ENCODE peak calls at places on chromosome 6, in six cellular contexts. G is NB4, F is H9, X is lower lobe of right lung, D is cardiac muscle cell, J is epithelial cell of esophagus. Z is an unnamed sample.

GRCh38 chr6:166194885-166195860 is 27.5 kb upstream of the TBXT start:
- DNase-seq in G (peak; percentile 39), F (no peak), X (no peak), D (peak; percentile 31), J (no peak), Z (no peak)

GRCh38 chr6:13712485-13712990 is 903 bp upstream of the RANBP9 start:
- DNase-seq in G (peak; percentile 76), F (no peak), X (no peak), D (no peak), J (no peak), Z (no peak)

GRCh38 chr6:130035211-130035610 is 16.8 kb downstream of the L3MBTL3 start:
- DNase-seq in G (no peak), F (no peak), X (no peak), D (no peak), J (no peak), Z (no peak)

GRCh38 chr6:129113637-129114036 is 230.7 kb downstream of the LAMA2 start:
- DNase-seq in G (no peak), F (no peak), X (no peak), D (no peak), J (no peak), Z (no peak)

GRCh38 chr6:169723991-169724553 is at the start of gene PHF10:
- DNase-seq in G (peak; percentile 66), F (no peak), X (peak; percentile 58), D (peak; percentile 78), J (peak; percentile 37), Z (no peak)

GRCh38 chr6:13397359-13398080 is 69.2 kb upstream of the TBC1D7 start:
- DNase-seq in G (peak; percentile 61), F (no peak), X (peak; percentile 56), D (no peak), J (no peak), Z (no peak)

GRCh38 chr6:52049252-52050050 is 38.0 kb downstream of the PKHD1 start:
- DNase-seq in G (peak; percentile 57), F (no peak), X (no peak), D (peak; percentile 55), J (peak; percentile 48), Z (no peak)

GRCh38 chr6:42889815-42890214 is 10.4 kb downstream of the RPL7L1 start:
- DNase-seq in G (no peak), F (no peak), X (no peak), D (no peak), J (peak; percentile 15), Z (no peak)

GRCh38 chr6:35764238-35764896 is 12.0 kb upstream of the CLPSL2 start:
- DNase-seq in G (no peak), F (peak; percentile 99), X (no peak), D (peak; percentile 36), J (peak; percentile 56), Z (no peak)

GRCh38 chr6:48535569-48535968 is 424.6 kb upstream of the PTCHD4 start:
- DNase-seq in G (peak; percentile 73), F (no peak), X (no peak), D (no peak), J (peak; percentile 63), Z (no peak)

GRCh38 chr6:169777896-169778295 is 26.5 kb downstream of the ERMARD start:
- DNase-seq in G (no peak), F (no peak), X (no peak), D (no peak), J (no peak), Z (peak; percentile 76)

GRCh38 chr6:82877213-82878195 is 188.1 kb downstream of the UBE3D start:
- DNase-seq in G (no peak), F (no peak), X (no peak), D (no peak), J (no peak), Z (no peak)

GRCh38 chr6:166244353-166245045 is 63.7 kb downstream of the PRR18 start:
- DNase-seq in G (peak; percentile 40), F (no peak), X (no peak), D (no peak), J (no peak), Z (no peak)

GRCh38 chr6:33061987-33062386 is 11.5 kb downstream of the HLA-DPA1 start:
- DNase-seq in G (peak; percentile 72), F (no peak), X (no peak), D (no peak), J (no peak), Z (no peak)

GRCh38 chr6:41705996-41706835 is 29.2 kb downstream of the TFEB start:
- DNase-seq in G (peak; percentile 93), F (peak; percentile 81), X (peak; percentile 86), D (peak; percentile 90), J (peak; percentile 73), Z (no peak)

GRCh38 chr6:56690519-56691200 is 48.0 kb upstream of the DST start:
- DNase-seq in G (peak; percentile 17), F (no peak), X (no peak), D (no peak), J (peak; percentile 64), Z (no peak)

GRCh38 chr6:69105288-69105687 is 470.2 kb downstream of the ADGRB3 start:
- DNase-seq in G (no peak), F (peak; percentile 36), X (no peak), D (peak; percentile 2), J (no peak), Z (no peak)

DNA sequence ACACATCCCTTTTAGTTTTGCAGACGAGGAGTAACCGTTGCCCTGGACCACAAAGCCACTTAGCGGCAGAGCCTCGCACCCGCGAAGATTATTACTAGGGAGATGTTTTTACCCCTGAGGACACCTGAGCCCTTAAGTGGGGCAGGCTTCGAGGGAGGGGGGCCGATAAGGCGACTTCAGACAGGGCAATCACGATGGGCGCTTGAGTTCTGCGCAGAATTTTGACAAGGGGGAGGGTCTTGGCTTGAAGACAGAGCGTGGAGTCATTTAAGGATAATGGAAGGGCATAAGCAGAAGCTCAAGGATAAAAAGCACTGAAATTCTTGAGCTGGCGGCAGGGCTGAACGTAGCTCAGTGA is 629 bp upstream of the TTK start:
- DNase-seq in G (peak; percentile 74), F (peak; percentile 33), X (peak; percentile 48), D (no peak), J (peak; percentile 9), Z (no peak)
- TF ChIP-seq CTCF in G (no peak), F (no peak), X (no peak), D (no peak), J (no peak), Z (no peak)

GRCh38 chr6:34558172-34558714 is 2.1 kb upstream of the SPDEF start:
- DNase-seq in G (no peak), F (no peak), X (no peak), D (no peak), J (no peak), Z (no peak)

GRCh38 chr6:34561227-34561530 is 5.0 kb upstream of the SPDEF start:
- DNase-seq in G (no peak), F (no peak), X (no peak), D (no peak), J (no peak), Z (no peak)

GRCh38 chr6:34559651-34560365 is 3.7 kb upstream of the SPDEF start:
- DNase-seq in G (no peak), F (peak; percentile 53), X (no peak), D (peak; percentile 35), J (peak; percentile 38), Z (no peak)

GRCh38 chr6:34562350-34562749 is 6.2 kb upstream of the SPDEF start:
- DNase-seq in G (no peak), F (no peak), X (no peak), D (no peak), J (no peak), Z (no peak)

DNA sequence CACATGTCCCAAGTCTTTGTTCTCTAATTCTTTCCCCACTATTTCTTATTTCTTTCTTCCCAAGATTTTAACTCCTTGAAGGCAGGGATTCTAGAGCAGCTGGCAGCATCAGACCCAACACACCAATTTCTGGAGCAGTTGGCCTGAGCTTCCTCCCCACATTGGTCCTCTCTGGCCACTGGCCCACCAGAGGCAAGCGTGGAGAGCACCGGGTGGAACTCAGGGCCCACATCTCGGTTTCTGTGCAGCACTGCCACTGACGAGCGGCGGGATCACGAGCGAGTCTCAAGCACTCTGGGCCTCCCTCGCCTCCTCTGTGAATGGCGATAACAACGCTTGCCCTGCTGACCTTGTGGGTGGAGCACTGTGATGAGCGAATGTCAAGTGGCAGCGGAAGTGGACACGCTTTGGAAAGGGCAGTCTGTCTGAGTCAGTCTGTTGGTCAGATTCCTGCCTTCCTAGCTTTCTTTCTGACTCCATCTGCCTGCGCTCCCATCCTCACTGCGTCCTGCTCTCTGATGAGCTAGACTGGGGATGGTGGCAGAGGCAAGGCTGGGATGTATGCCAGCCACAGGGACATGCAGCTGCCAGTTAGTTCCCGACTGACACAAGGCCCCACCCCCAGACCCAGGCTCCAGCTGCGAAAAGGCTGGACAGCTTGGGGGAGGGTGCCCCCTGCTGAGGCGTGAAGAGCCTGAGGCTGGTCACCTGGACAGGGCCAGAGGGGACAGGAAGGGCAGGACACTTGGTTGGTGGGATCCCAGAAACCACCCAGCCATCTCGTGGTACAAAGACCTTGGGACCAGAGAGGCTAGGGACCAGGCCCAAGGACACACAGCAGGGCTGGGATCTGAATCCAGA is 4.5 kb upstream of the SPDEF start:
- DNase-seq in G (peak; percentile 31), F (no peak), X (no peak), D (peak; percentile 83), J (no peak), Z (no peak)
- TF ChIP-seq CTCF in G (no peak), F (no peak), X (no peak), D (peak; percentile 21), J (no peak), Z (no peak)

GRCh38 chr6:3616565-3617176 is 134.8 kb downstream of the PXDC1 start:
- DNase-seq in G (no peak), F (no peak), X (no peak), D (no peak), J (no peak), Z (peak; percentile 57)
- TF ChIP-seq CTCF in G (no peak), F (no peak), X (no peak), D (no peak), J (no peak), Z (no peak)

DNA sequence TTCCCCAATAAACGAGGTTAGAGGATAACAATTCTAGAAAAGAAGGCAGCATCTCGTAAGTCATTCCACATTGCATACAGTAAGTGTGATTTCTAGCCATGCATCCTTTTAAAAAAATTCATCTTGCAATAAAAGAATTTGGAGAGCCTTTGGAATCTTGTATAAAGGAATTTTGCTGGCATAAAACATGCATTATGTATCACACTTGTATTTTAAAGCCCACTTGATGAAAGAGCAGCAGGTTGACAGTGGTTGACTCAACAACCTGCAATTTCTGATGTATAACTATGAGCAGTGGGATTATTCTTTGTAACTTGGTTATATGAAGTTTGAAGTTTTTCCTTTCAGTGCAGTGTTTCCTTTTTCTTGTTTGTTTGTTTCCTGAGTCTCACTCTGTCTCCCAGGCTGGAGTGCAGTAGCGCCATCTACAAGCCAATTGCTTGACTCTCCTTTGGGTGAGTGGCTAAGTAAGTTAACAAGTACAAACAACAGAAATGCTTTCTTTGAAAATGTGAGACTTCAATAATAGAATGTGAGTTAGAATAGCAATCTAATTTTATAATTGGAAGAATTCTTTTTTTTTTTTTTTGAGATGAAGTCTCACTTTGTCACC is 39.9 kb downstream of the JARID2 start:
- DNase-seq in G (peak; percentile 52), F (no peak), X (no peak), D (no peak), J (no peak), Z (no peak)
- TF ChIP-seq CTCF in G (no peak), F (peak; percentile 43), X (no peak), D (peak; percentile 20), J (no peak), Z (peak; percentile 20)